ENCODE peak calls at places on chromosomes 12 and 14, in ten cellular contexts. U is heart right ventricle; M is fibroblast of mammary gland; K is neuronal stem cell; T is erythroblast; G is DND-41; J is HEK293T; Y is amygdala; Z is activated naive CD8-positive, alpha-beta T cell treated with anti-CD3 and anti-CD28 coated beads, Interleukin-2, amount 50 U/mL, for 24 hours; O is CD8-positive, alpha-beta T cell. N is an unnamed sample.
A peak's percentile ranks its signal among the peaks of the same experiment; 100 is the strongest.

GRCh38 chr12:76064904-76065303 is 19.6 kb downstream of the NAP1L1 start:
- DNase-seq in U (no peak), M (no peak), K (no peak), T (peak; percentile 22), G (no peak), J (no peak), Y (no peak), Z (no peak), O (no peak), N (no peak)

GRCh38 chr12:52691076-52691764 is 11.0 kb upstream of the KRT1 start:
- DNase-seq in U (no peak), M (no peak), K (no peak), T (peak; percentile 66), G (no peak), J (peak; percentile 44), Y (no peak), Z (peak; percentile 61), O (peak; percentile 57), N (peak; percentile 30)

GRCh38 chr12:47021298-47021697 is 58.1 kb upstream of the PCED1B start:
- DNase-seq in U (peak; percentile 21), M (peak; percentile 95), K (peak; percentile 65), T (peak; percentile 70), G (peak; percentile 17), J (peak; percentile 30), Y (no peak), Z (no peak), O (no peak), N (peak; percentile 57)

GRCh38 chr12:24081092-24081529 is 131.6 kb upstream of the SOX5 start:
- DNase-seq in U (no peak), M (no peak), K (no peak), T (no peak), G (no peak), J (no peak), Y (no peak), Z (no peak), O (no peak), N (no peak)

GRCh38 chr12:104250366-104251125 is 35.0 kb downstream of the TXNRD1 start:
- DNase-seq in U (no peak), M (no peak), K (no peak), T (no peak), G (no peak), J (no peak), Y (no peak), Z (no peak), O (no peak), N (no peak)

GRCh38 chr12:114938487-114939210 is 254.7 kb upstream of the TBX3 start:
- DNase-seq in U (no peak), M (no peak), K (peak; percentile 49), T (no peak), G (no peak), J (no peak), Y (peak; percentile 63), Z (no peak), O (no peak), N (no peak)

GRCh38 chr14:69612759-69613145 is 1.4 kb downstream of the SUSD6 start:
- DNase-seq in U (no peak), M (peak; percentile 16), K (no peak), T (peak; percentile 68), G (no peak), J (no peak), Y (no peak), Z (no peak), O (no peak), N (peak; percentile 78)

GRCh38 chr14:103905861-103906456 is 22.3 kb upstream of the TDRD9 start:
- DNase-seq in U (no peak), M (no peak), K (no peak), T (peak; percentile 51), G (peak; percentile 15), J (no peak), Y (no peak), Z (peak; percentile 29), O (no peak), N (no peak)

GRCh38 chr14:80211143-80212024 is at the start of gene DIO2:
- DNase-seq in U (peak; percentile 43), M (peak; percentile 62), K (no peak), T (no peak), G (no peak), J (no peak), Y (peak; percentile 23), Z (no peak), O (no peak), N (peak; percentile 18)

GRCh38 chr12:64531665-64532334 is 78.5 kb upstream of the RASSF3 start:
- DNase-seq in U (no peak), M (no peak), K (no peak), T (no peak), G (no peak), J (no peak), Y (no peak), Z (no peak), O (no peak), N (no peak)

GRCh38 chr12:76265424-76266180 is 82.6 kb downstream of the BBS10 start:
- DNase-seq in U (no peak), M (no peak), K (no peak), T (no peak), G (no peak), J (no peak), Y (no peak), Z (no peak), O (no peak), N (no peak)

GRCh38 chr12:50604640-50604920 is 99.8 kb downstream of the DIP2B start:
- DNase-seq in U (no peak), M (no peak), K (no peak), T (no peak), G (no peak), J (no peak), Y (no peak), Z (no peak), O (no peak), N (no peak)

GRCh38 chr14:54252072-54252730 is 144.6 kb upstream of the CDKN3 start:
- DNase-seq in U (no peak), M (peak; percentile 69), K (no peak), T (no peak), G (no peak), J (no peak), Y (no peak), Z (no peak), O (no peak), N (no peak)

GRCh38 chr14:65173973-65174693 is 71.8 kb upstream of the MAX start:
- DNase-seq in U (no peak), M (no peak), K (peak; percentile 49), T (no peak), G (no peak), J (no peak), Y (no peak), Z (no peak), O (no peak), N (no peak)

GRCh38 chr12:119480551-119480950 is 113.0 kb upstream of the TMEM233 start:
- DNase-seq in U (no peak), M (no peak), K (no peak), T (no peak), G (no peak), J (no peak), Y (no peak), Z (no peak), O (no peak), N (no peak)

GRCh38 chr12:42589465-42590323 is at the start of gene PRICKLE1:
- DNase-seq in U (peak; percentile 38), M (peak; percentile 48), K (peak; percentile 61), T (peak; percentile 60), G (no peak), J (peak; percentile 67), Y (no peak), Z (peak; percentile 41), O (no peak), N (peak; percentile 49)

GRCh38 chr12:12872139-12872933 is 19.0 kb upstream of the GPRC5A start:
- DNase-seq in U (no peak), M (peak; percentile 69), K (no peak), T (no peak), G (no peak), J (no peak), Y (no peak), Z (no peak), O (no peak), N (peak; percentile 19)

GRCh38 chr12:131830335-131831020 is 2.3 kb downstream of the MMP17 start:
- DNase-seq in U (peak; percentile 74), M (peak; percentile 78), K (peak; percentile 68), T (peak; percentile 63), G (no peak), J (peak; percentile 72), Y (peak; percentile 75), Z (peak; percentile 43), O (no peak), N (peak; percentile 30)

GRCh38 chr12:95721320-95721719 is 69.2 kb downstream of the NTN4 start:
- DNase-seq in U (no peak), M (no peak), K (no peak), T (no peak), G (no peak), J (no peak), Y (no peak), Z (no peak), O (no peak), N (no peak)

GRCh38 chr14:65187421-65188049 is 85.2 kb upstream of the MAX start:
- DNase-seq in U (no peak), M (no peak), K (no peak), T (no peak), G (no peak), J (no peak), Y (no peak), Z (no peak), O (no peak), N (no peak)

N was measured in G401.